ENCODE peak calls at places on chromosomes 11 and 22, in nine cellular contexts. X, I, P, V, L, F, C, K and D are unnamed samples.

GRCh38 chr11:66361502-66361941 is 10.0 kb downstream of the SLC29A2 start:
- DNase-seq in C (no peak), V (no peak), P (no peak), X (no peak), I (no peak), F (no peak), L (no peak), K (no peak), D (no peak)

GRCh38 chr22:41822289-41823057 is 10.4 kb upstream of the SREBF2 start:
- DNase-seq in X (peak), F (peak), L (peak), I (no peak), V (peak), P (no peak), K (no peak), C (no peak), D (peak)

GRCh38 chr11:85961930-85962363 is 106.8 kb downstream of the CCDC83 start:
- DNase-seq in C (no peak), P (no peak), I (no peak), X (peak), L (peak), K (no peak), F (peak), V (no peak), D (no peak)

GRCh38 chr22:49639956-49640355 is 187.7 kb downstream of the BRD1 start:
- DNase-seq in F (no peak), X (no peak), V (no peak), C (no peak), K (no peak), I (no peak), L (no peak), P (no peak), D (no peak)

GRCh38 chr11:43832536-43832935 is 48.1 kb upstream of the ALKBH3 start:
- DNase-seq in K (no peak), I (no peak), X (peak), L (no peak), C (no peak), P (no peak), F (peak), V (no peak), D (no peak)

GRCh38 chr11:68974421-68975194 is 6.2 kb downstream of the MRGPRD start:
- DNase-seq in X (peak), P (no peak), I (no peak), F (no peak), V (no peak), L (no peak), C (no peak), K (no peak), D (no peak)

GRCh38 chr22:31852691-31853370 is 91.5 kb upstream of the YWHAH start:
- DNase-seq in V (no peak), X (no peak), K (no peak), C (no peak), F (no peak), P (no peak), I (no peak), L (peak), D (no peak)

GRCh38 chr11:104727768-104728167 is 170.5 kb downstream of the CASP12 start:
- DNase-seq in V (no peak), K (no peak), L (no peak), F (no peak), X (no peak), C (no peak), I (no peak), P (no peak), D (no peak)

GRCh38 chr22:20017622-20017958 is 967 bp upstream of the ARVCF start:
- DNase-seq in P (no peak), V (no peak), C (no peak), X (no peak), F (no peak), I (no peak), L (no peak), K (no peak), D (no peak)

GRCh38 chr11:129652828-129653227 is 162.8 kb upstream of the TMEM45B start:
- DNase-seq in I (no peak), L (peak), V (no peak), F (peak), X (peak), K (no peak), C (no peak), P (no peak), D (no peak)

GRCh38 chr11:77753230-77753629 is 67.3 kb downstream of the RSF1 start:
- DNase-seq in X (no peak), C (no peak), P (no peak), L (no peak), F (no peak), K (no peak), V (no peak), I (no peak), D (no peak)

GRCh38 chr11:88164806-88165205 is 10.4 kb downstream of the RAB38 start:
- DNase-seq in V (no peak), F (no peak), L (no peak), X (no peak), K (no peak), P (no peak), I (no peak), C (no peak), D (no peak)

GRCh38 chr11:27761356-27761755 is 61.1 kb upstream of the BDNF start:
- DNase-seq in C (no peak), X (no peak), V (no peak), F (no peak), P (no peak), L (no peak), I (no peak), K (no peak), D (no peak)

GRCh38 chr11:46001427-46002049 is 79.1 kb downstream of the LARGE2 start:
- DNase-seq in L (peak), X (no peak), V (no peak), C (no peak), I (no peak), F (no peak), P (no peak), K (no peak), D (no peak)

GRCh38 chr11:86116386-86116726 is 47.5 kb upstream of the PICALM start:
- DNase-seq in P (no peak), I (peak), L (peak), X (peak), V (peak), C (peak), K (no peak), F (peak), D (no peak)